ENCODE peak calls at places on chromosomes 5 and 9, in nine cellular contexts. L is BJ, I is NCI-H1417 treated with DMSO at 0.1 percent for 48 hours, R is Ammon's horn, B is NCI-H2029, A is hippocampal formation, X is RPMI7951, T is HAP-1, O is neural progenitor cell. P is an unnamed sample.
A peak's percentile ranks its signal among the peaks of the same experiment; 100 is the strongest.

GRCh38 chr9:12720551-12720950 is 27.4 kb downstream of the TYRP1 start:
- DNase-seq in A (no peak), L (no peak), O (no peak), I (no peak), T (no peak), R (no peak), X (no peak), B (no peak), P (no peak)

GRCh38 chr5:172792693-172793570 is 21.9 kb upstream of the DUSP1 start:
- DNase-seq in O (no peak), A (no peak), I (no peak), B (no peak), T (no peak), L (no peak), X (peak; percentile 66), R (no peak), P (no peak)

GRCh38 chr5:177605667-177606066 is 5.7 kb downstream of the B4GALT7 start:
- DNase-seq in B (no peak), I (no peak), X (no peak), A (no peak), T (no peak), O (no peak), L (no peak), R (no peak), P (no peak)

GRCh38 chr9:108168451-108168850 is 678.9 kb upstream of the KLF4 start:
- DNase-seq in I (no peak), O (no peak), L (peak; percentile 85), T (no peak), X (peak; percentile 97), B (no peak), A (no peak), R (no peak), P (no peak)

GRCh38 chr5:123089572-123089970 is 530 bp downstream of the PRDM6 start:
- DNase-seq in O (peak; percentile 66), A (no peak), T (peak; percentile 43), R (no peak), B (no peak), I (no peak), L (no peak), X (no peak), P (peak; percentile 41)

GRCh38 chr9:92468206-92468605 is 14.1 kb downstream of the ASPN start:
- DNase-seq in L (peak; percentile 30), I (no peak), X (peak; percentile 38), T (no peak), A (no peak), O (no peak), B (no peak), R (peak; percentile 51), P (no peak)

GRCh38 chr9:130627051-130627450 is 37.3 kb upstream of the PRDM12 start:
- DNase-seq in I (no peak), L (no peak), T (no peak), R (peak; percentile 62), X (no peak), O (no peak), B (no peak), A (peak; percentile 29), P (no peak)

GRCh38 chr5:157865844-157866243 is 6.9 kb upstream of the CLINT1 start:
- DNase-seq in A (no peak), B (no peak), L (no peak), T (no peak), I (no peak), X (no peak), O (no peak), R (no peak), P (no peak)

GRCh38 chr5:159510282-159510681 is 180.0 kb upstream of the IL12B start:
- DNase-seq in R (no peak), L (peak; percentile 75), T (no peak), A (no peak), X (peak; percentile 69), B (no peak), O (peak; percentile 93), I (no peak), P (no peak)

GRCh38 chr5:1745190-1745805 is 54.3 kb downstream of the MRPL36 start:
- DNase-seq in X (no peak), R (no peak), B (no peak), I (no peak), A (no peak), T (no peak), L (no peak), O (no peak), P (no peak)

GRCh38 chr9:5696884-5697283 is 68.0 kb downstream of the RIC1 start:
- DNase-seq in R (no peak), L (no peak), O (no peak), X (no peak), I (no peak), A (no peak), T (no peak), B (no peak), P (peak; percentile 24)

GRCh38 chr5:65570598-65571226 is 7.6 kb downstream of the PPWD1 start:
- DNase-seq in L (no peak), T (no peak), B (no peak), I (no peak), A (no peak), X (no peak), O (no peak), R (no peak), P (no peak)

GRCh38 chr5:133556551-133556950 is 55.8 kb downstream of the FSTL4 start:
- DNase-seq in R (no peak), X (no peak), B (no peak), O (no peak), I (no peak), A (no peak), L (no peak), T (no peak), P (no peak)

P was measured in GM20000.